ENCODE peak calls at places on chromosomes 3 and 15, in six cellular contexts. P is A549; S is psoas muscle; B is pancreas; F is CD8-positive, alpha-beta memory T cell; Q is fibroblast of lung. U is an unnamed sample. For H3K4me1, the result is how much of the 10 kb centered on the place peaks cover.

GRCh38 chr3:30418443-30418842 is 188.0 kb upstream of the TGFBR2 start:
- DNase-seq in P (no peak), S (no peak), B (no peak), F (no peak), Q (no peak), U (no peak)

GRCh38 chr3:129654126-129654525 is 47.6 kb upstream of the PLXND1 start:
- DNase-seq in P (no peak), S (no peak), B (no peak), F (no peak), Q (peak), U (no peak)

GRCh38 chr3:126118591-126118990 is 34.7 kb upstream of the SLC41A3 start:
- DNase-seq in P (no peak), S (peak), B (peak), F (no peak), Q (no peak), U (no peak)

GRCh38 chr3:62940763-62941632 is 65.8 kb upstream of the CADPS start:
- DNase-seq in P (no peak), S (no peak), B (no peak), F (no peak), Q (peak), U (no peak)

GRCh38 chr15:39517122-39517855 is 63.6 kb upstream of the THBS1 start:
- DNase-seq in P (no peak), S (no peak), B (no peak), F (no peak), Q (no peak), U (no peak)

GRCh38 chr3:99776516-99777209 is 41.0 kb upstream of the CMSS1 start:
- DNase-seq in P (no peak), S (no peak), B (no peak), F (no peak), Q (peak), U (no peak)

GRCh38 chr3:45043715-45044299 is 17.7 kb downstream of the CLEC3B start:
- DNase-seq in P (no peak), S (no peak), B (no peak), F (no peak), Q (peak), U (no peak)

GRCh38 chr15:101530224-101530958 is 40.9 kb upstream of the PCSK6 start:
- DNase-seq in P (no peak), S (peak), B (no peak), F (no peak), Q (no peak), U (no peak)

GRCh38 chr3:72144773-72145505 is 360.0 kb upstream of the PROK2 start:
- DNase-seq in P (no peak), S (no peak), B (no peak), F (no peak), Q (no peak), U (peak)

GRCh38 chr3:156826896-156827882 is 1.0 kb downstream of the LEKR1 start:
- DNase-seq in P (no peak), S (no peak), B (no peak), F (no peak), Q (no peak), U (no peak)

GRCh38 chr3:112484352-112484751 is 14.9 kb downstream of the BTLA start:
- DNase-seq in P (no peak), S (no peak), B (no peak), F (no peak), Q (no peak), U (no peak)

GRCh38 chr3:103813955-103814354 is 1379.1 kb downstream of the ZPLD1 start:
- DNase-seq in P (no peak), S (no peak), B (no peak), F (no peak), Q (no peak), U (no peak)

GRCh38 chr3:4738737-4739274 is 240.4 kb upstream of the BHLHE40 start:
- DNase-seq in P (no peak), S (no peak), B (no peak), F (no peak), Q (no peak), U (no peak)

GRCh38 chr15:74838746-74839525 is 4.0 kb downstream of the ULK3 start:
- DNase-seq in P (no peak), S (no peak), B (no peak), F (no peak), Q (no peak), U (no peak)

GRCh38 chr15:74836846-74837245 is 6.1 kb downstream of the ULK3 start:
- DNase-seq in P (no peak), S (no peak), B (no peak), F (no peak), Q (no peak), U (no peak)

GRCh38 chr15:74839526-74840395 is 3.2 kb downstream of the ULK3 start:
- DNase-seq in P (no peak), S (no peak), B (no peak), F (no peak), Q (no peak), U (no peak)

GRCh38 chr15:74837482-74837881 is 5.5 kb downstream of the ULK3 start:
- DNase-seq in P (no peak), S (no peak), B (no peak), F (no peak), Q (no peak), U (no peak)

DNA sequence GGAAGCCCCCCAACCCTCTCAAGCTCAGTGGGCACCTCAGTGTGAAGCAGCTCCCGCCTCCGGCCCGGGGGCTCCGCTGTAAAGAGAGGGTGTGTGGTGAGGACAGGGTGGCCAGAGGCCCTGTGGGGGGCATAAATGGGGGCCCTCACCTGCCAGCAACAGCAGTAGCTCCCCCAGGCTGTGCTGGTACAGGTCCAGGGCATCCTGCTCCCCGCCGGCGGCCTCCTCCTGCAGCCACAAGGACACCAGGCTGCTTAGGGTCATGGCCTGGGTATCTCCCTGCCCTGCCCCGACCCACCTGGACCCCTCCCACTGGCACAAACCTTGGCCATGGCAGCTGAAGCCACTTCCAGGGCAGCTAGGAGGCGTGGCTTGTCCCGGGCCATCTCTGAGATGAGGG is 4.8 kb downstream of the ULK3 start:
- DNase-seq in P (no peak), S (no peak), B (no peak), F (no peak), Q (no peak), U (no peak)
- H3K4me1 ChIP-seq in P (under half), S (under half), B (under half), F (under half), Q (under half), U (under half)

GRCh38 chr15:42578984-42579537 is 3.7 kb downstream of the STARD9 start:
- DNase-seq in P (no peak), S (no peak), B (no peak), F (no peak), Q (no peak), U (no peak)
- H3K4me3 ChIP-seq in P (no peak), S (no peak), B (no peak), F (no peak), Q (no peak), U (no peak)

GRCh38 chr3:188689101-188689574 is 482.6 kb upstream of the TPRG1 start:
- DNase-seq in P (no peak), S (no peak), B (no peak), F (no peak), Q (peak), U (no peak)
- H3K4me1 ChIP-seq in P (under half), S (under half), B (under half), F (under half), Q (under half), U (under half)

DNA sequence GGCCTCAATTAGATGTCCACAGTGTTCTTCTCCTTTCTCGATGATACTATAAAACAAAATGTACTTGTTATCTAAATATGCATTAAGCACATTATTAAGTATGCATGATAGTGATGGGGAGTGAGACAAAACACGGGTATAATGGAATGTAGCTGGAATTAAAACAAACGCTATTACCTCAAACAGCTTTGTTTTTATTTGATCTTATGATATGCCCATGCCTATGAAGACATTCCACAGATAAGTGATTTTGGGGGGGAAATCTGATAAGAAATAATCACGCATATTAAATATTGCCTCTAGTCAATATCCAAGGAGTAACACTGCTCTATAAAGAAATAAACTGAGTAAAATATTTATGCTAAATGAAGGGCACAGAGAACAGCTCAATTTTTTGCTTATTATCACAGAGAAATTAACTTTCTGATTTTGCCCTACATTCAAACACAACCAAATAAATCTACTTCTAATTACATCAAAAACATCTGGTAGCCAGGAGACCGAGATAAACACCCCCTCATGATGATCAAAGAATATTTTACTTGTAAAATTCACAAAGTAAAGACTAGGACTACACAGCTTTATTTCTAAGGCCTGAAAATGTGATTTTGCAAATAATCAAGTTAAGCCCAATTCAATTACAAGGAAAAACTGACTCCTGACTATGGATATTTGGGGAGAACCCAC is 1.9 kb downstream of the COX17 start:
- DNase-seq in P (no peak), S (no peak), B (no peak), F (no peak), Q (no peak), U (no peak)
- H3K4me3 ChIP-seq in P (no peak), S (peak), B (peak), F (no peak), Q (no peak), U (no peak)

DNA sequence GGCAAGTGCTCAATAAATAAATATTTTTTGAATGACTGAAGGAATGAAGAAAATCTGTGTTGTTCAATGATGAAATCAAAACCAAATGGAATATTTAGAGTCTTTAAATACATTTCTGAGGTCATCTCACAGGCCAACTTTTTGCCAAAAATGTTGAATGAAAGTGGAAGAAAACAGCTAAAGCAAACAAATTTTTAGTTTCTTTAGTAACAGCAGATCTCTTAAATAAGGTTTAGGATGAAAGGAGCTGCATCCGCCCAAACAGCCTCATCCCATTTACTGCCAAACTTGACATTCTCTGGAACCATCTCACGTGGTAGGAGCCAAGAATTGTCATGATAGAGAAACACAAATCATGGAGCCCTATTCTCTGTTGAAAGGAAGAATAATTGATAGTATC is 23.6 kb downstream of the SLC9A9 start:
- DNase-seq in P (no peak), S (no peak), B (no peak), F (no peak), Q (no peak), U (no peak)
- H3K4me1 ChIP-seq in P (under half), S (under half), B (under half), F (under half), Q (under half), U (under half)

DNA sequence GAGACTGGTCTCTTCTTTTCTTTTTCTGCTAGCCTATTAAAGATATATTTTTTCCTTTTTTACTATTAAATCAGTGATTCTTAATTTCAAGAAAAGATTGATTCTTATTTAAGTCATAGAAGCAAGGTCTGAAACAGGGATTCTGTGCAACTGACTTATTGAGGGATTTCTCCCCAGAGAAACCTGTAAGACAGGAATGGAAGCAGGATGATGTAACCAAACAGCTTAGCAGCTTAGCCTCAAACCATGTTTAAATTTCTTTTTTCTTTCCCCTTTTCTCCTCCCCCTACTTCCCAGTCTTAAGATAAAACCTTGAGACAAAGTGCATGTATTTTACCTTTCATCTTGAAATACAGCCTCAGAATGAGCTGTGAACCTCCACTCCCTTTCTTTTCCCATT is 322.8 kb downstream of the NEK10 start:
- DNase-seq in P (no peak), S (no peak), B (no peak), F (no peak), Q (no peak), U (no peak)
- H3K4me3 ChIP-seq in P (no peak), S (no peak), B (no peak), F (no peak), Q (no peak), U (no peak)

GRCh38 chr3:58177747-58178527 is 32.8 kb downstream of the DNASE1L3 start:
- DNase-seq in P (peak), S (peak), B (peak), F (peak), Q (peak), U (peak)
- H3K4me1 ChIP-seq in P (half or more), S (under half), B (under half), F (under half), Q (under half), U (half or more)